ENCODE peak calls at places on chromosomes 6 and 20, in six cellular contexts. One of them, this sample, is unnamed.

GRCh38 chr6:12911387-12911960 is 194.9 kb downstream of the PHACTR1 start:
- DNase-seq in CD8-positive, alpha-beta memory T cell: no peak
- DNase-seq in psoas muscle: no peak
- DNase-seq in ovary: no peak
- DNase-seq in IMR-90: peak
- DNase-seq in A549: peak
- DNase-seq in this sample: no peak

GRCh38 chr20:44110816-44111568 is 76.0 kb downstream of the JPH2 start:
- DNase-seq in A549: no peak
- DNase-seq in IMR-90: no peak
- DNase-seq in ovary: no peak
- DNase-seq in psoas muscle: no peak
- DNase-seq in CD8-positive, alpha-beta memory T cell: no peak
- DNase-seq in this sample: no peak

GRCh38 chr6:145374566-145374965 is 360.8 kb downstream of the EPM2A start:
- DNase-seq in IMR-90: no peak
- DNase-seq in ovary: no peak
- DNase-seq in psoas muscle: no peak
- DNase-seq in CD8-positive, alpha-beta memory T cell: no peak
- DNase-seq in A549: no peak
- DNase-seq in this sample: no peak

GRCh38 chr6:57313711-57314471 is 3.5 kb upstream of the PRIM2 start:
- DNase-seq in ovary: no peak
- DNase-seq in psoas muscle: no peak
- DNase-seq in IMR-90: peak
- DNase-seq in CD8-positive, alpha-beta memory T cell: no peak
- DNase-seq in A549: peak
- DNase-seq in this sample: no peak

GRCh38 chr6:57137392-57137791 is 34.7 kb upstream of the BAG2 start:
- DNase-seq in ovary: no peak
- DNase-seq in IMR-90: no peak
- DNase-seq in psoas muscle: no peak
- DNase-seq in CD8-positive, alpha-beta memory T cell: no peak
- DNase-seq in A549: no peak
- DNase-seq in this sample: no peak

GRCh38 chr20:49989234-49990065 is 6.7 kb downstream of the SNAI1 start:
- DNase-seq in ovary: peak
- DNase-seq in CD8-positive, alpha-beta memory T cell: no peak
- DNase-seq in A549: peak
- DNase-seq in IMR-90: peak
- DNase-seq in psoas muscle: peak
- DNase-seq in this sample: no peak

GRCh38 chr20:49445176-49445575 is 37.3 kb downstream of the KCNB1 start:
- DNase-seq in A549: no peak
- DNase-seq in IMR-90: no peak
- DNase-seq in CD8-positive, alpha-beta memory T cell: peak
- DNase-seq in psoas muscle: no peak
- DNase-seq in ovary: no peak
- DNase-seq in this sample: no peak

GRCh38 chr6:3820563-3820962 is 28.6 kb upstream of the FAM50B start:
- DNase-seq in CD8-positive, alpha-beta memory T cell: no peak
- DNase-seq in IMR-90: no peak
- DNase-seq in psoas muscle: peak
- DNase-seq in ovary: no peak
- DNase-seq in A549: no peak
- DNase-seq in this sample: no peak

GRCh38 chr6:45609141-45609638 is 231.5 kb upstream of the SUPT3H start:
- DNase-seq in A549: no peak
- DNase-seq in IMR-90: peak
- DNase-seq in psoas muscle: no peak
- DNase-seq in ovary: no peak
- DNase-seq in CD8-positive, alpha-beta memory T cell: no peak
- DNase-seq in this sample: no peak

GRCh38 chr6:106510090-106510970 is 119.0 kb downstream of the RTN4IP1 start:
- DNase-seq in CD8-positive, alpha-beta memory T cell: peak
- DNase-seq in psoas muscle: peak
- DNase-seq in A549: peak
- DNase-seq in IMR-90: no peak
- DNase-seq in ovary: peak
- DNase-seq in this sample: no peak

GRCh38 chr6:113147544-113147943 is 709.6 kb upstream of the MARCKS start:
- DNase-seq in IMR-90: peak
- DNase-seq in ovary: no peak
- DNase-seq in A549: no peak
- DNase-seq in CD8-positive, alpha-beta memory T cell: no peak
- DNase-seq in psoas muscle: no peak
- DNase-seq in this sample: no peak

GRCh38 chr6:168709991-168710390 is 269.0 kb downstream of the SMOC2 start:
- DNase-seq in psoas muscle: no peak
- DNase-seq in IMR-90: no peak
- DNase-seq in ovary: no peak
- DNase-seq in CD8-positive, alpha-beta memory T cell: no peak
- DNase-seq in A549: no peak
- DNase-seq in this sample: no peak

GRCh38 chr20:16520154-16520553 is 53.1 kb downstream of the KIF16B start:
- DNase-seq in IMR-90: no peak
- DNase-seq in ovary: no peak
- DNase-seq in A549: no peak
- DNase-seq in psoas muscle: no peak
- DNase-seq in CD8-positive, alpha-beta memory T cell: no peak
- DNase-seq in this sample: no peak

GRCh38 chr20:33649201-33649631 is 12.9 kb upstream of the C20orf144 start:
- DNase-seq in IMR-90: no peak
- DNase-seq in psoas muscle: peak
- DNase-seq in ovary: peak
- DNase-seq in A549: no peak
- DNase-seq in CD8-positive, alpha-beta memory T cell: no peak
- DNase-seq in this sample: peak

GRCh38 chr6:122400121-122400450 is 634 bp downstream of the HSF2 start:
- DNase-seq in psoas muscle: no peak
- DNase-seq in A549: no peak
- DNase-seq in CD8-positive, alpha-beta memory T cell: no peak
- DNase-seq in ovary: no peak
- DNase-seq in IMR-90: no peak
- DNase-seq in this sample: no peak

GRCh38 chr20:10209091-10209490 is 9.5 kb upstream of the SNAP25 start:
- DNase-seq in IMR-90: peak
- DNase-seq in ovary: no peak
- DNase-seq in CD8-positive, alpha-beta memory T cell: no peak
- DNase-seq in A549: no peak
- DNase-seq in psoas muscle: no peak
- DNase-seq in this sample: no peak

GRCh38 chr6:158869604-158870417 is 50.6 kb upstream of the EZR start:
- DNase-seq in IMR-90: peak
- DNase-seq in psoas muscle: peak
- DNase-seq in ovary: peak
- DNase-seq in CD8-positive, alpha-beta memory T cell: peak
- DNase-seq in A549: peak
- DNase-seq in this sample: peak

GRCh38 chr6:125014157-125014957 is 52.1 kb downstream of the RNF217 start:
- DNase-seq in ovary: no peak
- DNase-seq in IMR-90: peak
- DNase-seq in CD8-positive, alpha-beta memory T cell: no peak
- DNase-seq in psoas muscle: no peak
- DNase-seq in A549: peak
- DNase-seq in this sample: no peak

GRCh38 chr6:84588697-84589080 is 175.7 kb downstream of the TBX18 start:
- DNase-seq in ovary: no peak
- DNase-seq in A549: no peak
- DNase-seq in IMR-90: no peak
- DNase-seq in psoas muscle: no peak
- DNase-seq in CD8-positive, alpha-beta memory T cell: no peak
- DNase-seq in this sample: no peak

GRCh38 chr6:127117979-127118504 is 429 bp upstream of the RSPO3 start:
- DNase-seq in CD8-positive, alpha-beta memory T cell: no peak
- DNase-seq in IMR-90: no peak
- DNase-seq in A549: no peak
- DNase-seq in ovary: peak
- DNase-seq in psoas muscle: peak
- DNase-seq in this sample: no peak

GRCh38 chr6:89081129-89081422 is 525 bp downstream of the PNRC1 start:
- DNase-seq in IMR-90: no peak
- DNase-seq in CD8-positive, alpha-beta memory T cell: no peak
- DNase-seq in A549: no peak
- DNase-seq in psoas muscle: no peak
- DNase-seq in ovary: no peak
- DNase-seq in this sample: no peak

GRCh38 chr6:49923826-49924225 is 40.1 kb downstream of the DEFB114 start:
- DNase-seq in IMR-90: no peak
- DNase-seq in A549: no peak
- DNase-seq in ovary: no peak
- DNase-seq in CD8-positive, alpha-beta memory T cell: no peak
- DNase-seq in psoas muscle: no peak
- DNase-seq in this sample: no peak

DNA sequence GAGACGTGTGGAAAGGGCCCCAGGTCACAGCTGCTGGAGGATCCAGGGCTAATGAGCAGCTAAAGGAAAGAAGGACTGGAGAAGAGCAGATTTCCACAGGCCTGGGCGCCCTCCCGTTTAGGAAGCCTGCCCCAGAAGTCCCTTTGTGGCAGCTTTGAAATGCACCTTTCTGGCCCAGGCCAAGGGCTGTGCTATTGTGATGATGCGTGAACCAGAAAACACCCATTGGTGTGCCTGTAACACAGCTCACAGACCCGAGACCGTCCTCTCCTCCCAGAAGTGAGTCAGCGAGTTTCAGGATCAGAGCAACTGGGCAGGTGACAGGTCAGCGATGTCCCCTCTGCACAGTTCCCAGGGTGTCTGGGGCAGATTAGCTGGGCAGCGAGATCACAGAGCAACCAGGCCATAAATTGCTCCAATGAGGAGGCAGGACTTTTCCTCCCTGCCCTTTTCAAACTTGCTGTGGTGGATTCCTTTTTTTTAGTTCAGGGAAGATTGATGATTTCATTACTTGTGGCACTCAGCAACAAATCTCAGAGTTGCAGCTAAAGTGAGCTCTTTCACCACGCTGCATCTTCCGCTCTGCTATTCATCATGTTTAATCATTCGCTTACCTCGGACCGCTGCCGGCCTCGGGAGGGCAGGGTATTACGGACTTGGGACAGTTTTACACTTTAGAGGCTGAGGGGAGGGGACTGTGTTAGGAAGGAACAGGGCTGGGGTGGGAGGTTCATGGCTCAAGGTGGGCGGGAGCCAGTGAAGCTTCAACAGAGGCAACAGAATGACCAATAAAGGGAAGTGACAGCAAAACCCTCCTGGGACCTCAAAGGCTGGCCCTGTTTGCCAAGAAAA is 72.1 kb upstream of the SULF2 start:
- DNase-seq in psoas muscle: peak
- DNase-seq in ovary: peak
- DNase-seq in IMR-90: no peak
- DNase-seq in A549: no peak
- DNase-seq in CD8-positive, alpha-beta memory T cell: no peak
- DNase-seq in this sample: no peak
- H3K27ac ChIP-seq in psoas muscle: no peak
- H3K27ac ChIP-seq in ovary: peak
- H3K27ac ChIP-seq in IMR-90: no peak
- H3K27ac ChIP-seq in A549: no peak
- H3K27ac ChIP-seq in CD8-positive, alpha-beta memory T cell: no peak
- H3K27ac ChIP-seq in this sample: no peak

DNA sequence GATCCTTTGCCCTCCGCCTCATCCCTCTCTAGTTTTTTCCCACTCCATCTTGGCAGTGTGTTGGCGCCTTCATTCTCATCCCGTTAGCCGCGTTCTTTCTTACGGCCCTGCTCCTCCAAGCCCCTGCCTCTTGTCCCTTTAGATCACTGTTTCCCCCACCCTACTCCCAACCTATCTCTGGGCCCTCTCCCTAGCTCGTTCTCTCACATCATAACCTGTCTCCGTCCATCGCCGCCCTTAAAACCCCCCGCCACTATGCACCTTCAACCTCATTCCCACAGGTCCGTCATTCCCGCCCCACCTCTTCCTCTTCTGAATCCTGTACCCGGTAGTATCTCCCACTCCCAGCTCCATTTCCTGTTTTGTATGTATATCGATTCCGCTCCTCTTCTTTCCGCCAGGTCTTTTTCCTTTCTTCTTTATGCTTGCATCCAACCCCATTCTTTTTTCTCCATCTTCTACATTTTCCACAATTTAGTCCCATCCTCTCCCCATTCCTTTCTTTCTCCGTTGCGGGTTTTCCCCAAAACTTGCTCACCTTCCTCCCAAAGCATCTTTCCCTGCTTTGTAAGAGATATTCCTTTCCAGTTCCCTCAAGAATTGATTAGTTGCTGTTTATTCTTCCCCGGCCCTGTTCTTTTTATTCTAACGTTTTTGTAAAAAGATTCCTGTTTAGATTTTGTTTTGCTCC is 671 bp downstream of the EFHC1 start:
- DNase-seq in IMR-90: peak
- DNase-seq in CD8-positive, alpha-beta memory T cell: no peak
- DNase-seq in A549: peak
- DNase-seq in psoas muscle: no peak
- DNase-seq in ovary: peak
- DNase-seq in this sample: no peak
- H3K27ac ChIP-seq in IMR-90: peak
- H3K27ac ChIP-seq in CD8-positive, alpha-beta memory T cell: peak
- H3K27ac ChIP-seq in A549: peak
- H3K27ac ChIP-seq in psoas muscle: peak
- H3K27ac ChIP-seq in ovary: peak
- H3K27ac ChIP-seq in this sample: no peak

GRCh38 chr20:47044938-47045337 is 150.3 kb downstream of the EYA2 start:
- DNase-seq in A549: no peak
- DNase-seq in ovary: no peak
- DNase-seq in CD8-positive, alpha-beta memory T cell: no peak
- DNase-seq in IMR-90: no peak
- DNase-seq in psoas muscle: no peak
- DNase-seq in this sample: no peak
- H3K27ac ChIP-seq in A549: no peak
- H3K27ac ChIP-seq in ovary: no peak
- H3K27ac ChIP-seq in CD8-positive, alpha-beta memory T cell: no peak
- H3K27ac ChIP-seq in IMR-90: no peak
- H3K27ac ChIP-seq in psoas muscle: no peak
- H3K27ac ChIP-seq in this sample: no peak

DNA sequence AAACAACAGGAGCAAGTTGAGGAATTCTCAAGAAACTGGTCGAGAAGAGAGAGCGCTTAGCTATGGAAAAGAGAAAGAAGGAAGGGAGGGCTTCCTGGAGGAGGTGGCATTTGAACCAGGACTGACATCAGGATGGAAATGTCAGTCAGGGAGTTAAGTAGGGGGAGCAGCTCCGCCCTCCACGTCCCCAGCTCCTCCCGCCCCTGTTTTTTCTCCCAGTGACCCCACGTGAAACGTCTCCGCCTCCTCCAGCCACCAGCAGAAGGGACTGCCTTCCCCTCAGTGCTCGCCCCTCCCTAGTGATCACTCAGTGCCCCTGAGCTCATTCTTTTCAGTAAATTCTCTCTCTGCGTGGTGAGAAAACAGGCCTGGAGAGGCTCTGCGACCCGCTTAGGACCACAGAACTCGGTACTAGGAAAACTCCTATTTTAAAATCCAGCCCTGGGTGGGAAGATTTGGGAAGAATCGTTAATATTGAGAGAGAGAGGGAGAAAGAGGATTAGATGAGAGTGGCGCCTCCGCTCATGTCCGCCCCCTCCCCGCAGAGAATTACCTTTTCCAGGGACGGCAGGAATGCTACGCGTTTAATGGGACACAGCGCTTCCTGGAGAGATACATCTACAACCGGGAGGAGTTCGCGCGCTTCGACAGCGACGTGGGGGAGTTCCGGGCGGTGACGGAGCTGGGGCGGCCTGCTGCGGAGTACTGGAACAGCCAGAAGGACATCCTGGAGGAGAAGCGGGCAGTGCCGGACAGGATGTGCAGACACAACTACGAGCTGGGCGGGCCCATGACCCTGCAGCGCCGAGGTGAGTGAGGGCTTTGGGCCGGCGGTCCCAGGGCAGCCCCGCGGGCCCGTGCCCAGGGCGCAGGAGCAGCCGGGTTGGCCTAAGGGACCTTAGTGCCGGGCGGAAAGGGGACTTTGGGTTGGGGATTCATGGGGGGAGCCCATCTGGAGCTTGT is 4.6 kb downstream of the HLA-DPB1 start:
- DNase-seq in ovary: peak
- DNase-seq in IMR-90: peak
- DNase-seq in psoas muscle: peak
- DNase-seq in A549: no peak
- DNase-seq in CD8-positive, alpha-beta memory T cell: no peak
- DNase-seq in this sample: peak
- H3K27ac ChIP-seq in ovary: peak
- H3K27ac ChIP-seq in IMR-90: peak
- H3K27ac ChIP-seq in psoas muscle: peak
- H3K27ac ChIP-seq in A549: no peak
- H3K27ac ChIP-seq in CD8-positive, alpha-beta memory T cell: no peak
- H3K27ac ChIP-seq in this sample: peak